ENCODE peak calls at places on chromosomes 6 and 20, in ten cellular contexts. C is coronary artery; X is progenitor cell of endocrine pancreas; Q is cardiac fibroblast; D is activated naive CD4-positive, alpha-beta T cell treated with anti-CD3 and anti-CD28 coated beads, Interleukin-2, amount 10 ng/mL, durations not matched to agents 7 days and 5 days; M is caudate nucleus; T is lung; Y is K562; O is left kidney; F is EL. W is an unnamed sample.

GRCh38 chr20:5714261-5715041 is 35.8 kb upstream of the SHLD1 start:
- DNase-seq in C (no peak), X (no peak), Q (peak), D (peak), M (no peak), T (no peak), Y (peak), O (peak), F (no peak), W (peak)

GRCh38 chr6:12844284-12845223 is 128.0 kb downstream of the PHACTR1 start:
- DNase-seq in C (no peak), X (no peak), Q (peak), D (no peak), M (no peak), T (no peak), Y (peak), O (peak), F (peak), W (peak)

GRCh38 chr6:36755435-36756348 is 58.1 kb downstream of the RAB44 start:
- DNase-seq in C (no peak), X (no peak), Q (peak), D (peak), M (no peak), T (no peak), Y (no peak), O (no peak), F (peak), W (peak)

GRCh38 chr6:119479860-119480655 is 130.5 kb upstream of the MAN1A1 start:
- DNase-seq in C (no peak), X (no peak), Q (peak), D (no peak), M (no peak), T (no peak), Y (peak), O (no peak), F (peak), W (peak)

GRCh38 chr6:123805921-123806320 is 2.3 kb downstream of the NKAIN2 start:
- DNase-seq in C (no peak), X (no peak), Q (no peak), D (no peak), M (no peak), T (no peak), Y (no peak), O (no peak), F (no peak), W (no peak)

GRCh38 chr6:168526841-168527281 is 85.9 kb downstream of the SMOC2 start:
- DNase-seq in C (no peak), X (no peak), Q (peak), D (no peak), M (no peak), T (peak), Y (no peak), O (no peak), F (no peak), W (no peak)

GRCh38 chr6:29813809-29814208 is 13.8 kb upstream of the HLA-G start:
- DNase-seq in C (no peak), X (no peak), Q (no peak), D (no peak), M (no peak), T (no peak), Y (peak), O (no peak), F (peak), W (no peak)

GRCh38 chr20:37695684-37696342 is 2.0 kb downstream of the CTNNBL1 start:
- DNase-seq in C (no peak), X (no peak), Q (no peak), D (no peak), M (no peak), T (no peak), Y (no peak), O (no peak), F (no peak), W (no peak)

GRCh38 chr6:108277295-108277694 is 16.5 kb upstream of the SNX3 start:
- DNase-seq in C (no peak), X (no peak), Q (no peak), D (no peak), M (no peak), T (no peak), Y (no peak), O (no peak), F (peak), W (no peak)

W was measured in KBM-7.